ENCODE peak calls at places on chromosome 2, in nine cellular contexts. V is tibial artery; D is endothelial cell of umbilical vein; E is esophagus squamous epithelium; B is spleen; G is CD4-positive, alpha-beta T cell; T is GM23248; F is aorta; K is SJSA1. O is an unnamed sample. For H3K9me3, the result is how much of the 10 kb centered on the place peaks cover.

GRCh38 chr2:70977605-70978205 is 725 bp upstream of the ANKRD53 start:
- DNase-seq in F (no peak), G (no peak), E (no peak), B (peak), V (peak), T (peak), K (no peak), D (peak), O (no peak)

GRCh38 chr2:40101076-40101688 is 322.1 kb upstream of the THUMPD2 start:
- DNase-seq in V (no peak), F (no peak), T (peak), B (no peak), G (no peak), D (no peak), K (peak), E (no peak), O (no peak)

GRCh38 chr2:21195326-21195725 is 71.6 kb downstream of the TDRD15 start:
- DNase-seq in G (no peak), V (no peak), E (no peak), K (no peak), D (no peak), B (no peak), F (no peak), T (no peak), O (no peak)

GRCh38 chr2:120684691-120685402 is 50.8 kb upstream of the GLI2 start:
- DNase-seq in T (peak), G (no peak), K (no peak), B (peak), V (no peak), F (no peak), E (no peak), D (no peak), O (peak)

GRCh38 chr2:136932700-136933099 is 167.4 kb downstream of the THSD7B start:
- DNase-seq in F (no peak), D (peak), B (no peak), K (peak), T (peak), E (no peak), V (no peak), G (no peak), O (no peak)

GRCh38 chr2:50724837-50725236 is 307.1 kb downstream of the NRXN1 start:
- DNase-seq in K (no peak), V (no peak), B (no peak), F (no peak), G (no peak), E (no peak), D (no peak), T (no peak), O (no peak)

GRCh38 chr2:68889500-68889899 is 18.3 kb upstream of the BMP10 start:
- DNase-seq in E (no peak), V (no peak), B (no peak), T (no peak), F (no peak), K (no peak), G (no peak), D (no peak), O (peak)

GRCh38 chr2:119062652-119063051 is 95.9 kb downstream of the C1QL2 start:
- DNase-seq in K (no peak), T (no peak), D (no peak), G (no peak), B (no peak), E (no peak), V (no peak), F (no peak), O (no peak)

GRCh38 chr2:131042161-131042775 is 51.0 kb downstream of the FAM168B start:
- DNase-seq in E (no peak), K (no peak), B (no peak), V (no peak), D (no peak), G (no peak), F (no peak), T (peak), O (no peak)

GRCh38 chr2:203533696-203534471 is 1.2 kb downstream of the RAPH1 start:
- DNase-seq in E (no peak), B (no peak), K (peak), G (no peak), D (peak), T (peak), F (no peak), V (no peak), O (no peak)

GRCh38 chr2:69384618-69385081 is 2.4 kb downstream of the GFPT1 start:
- DNase-seq in G (no peak), T (peak), D (no peak), B (no peak), K (no peak), V (no peak), F (no peak), E (no peak), O (no peak)

GRCh38 chr2:11688222-11689069 is 18.5 kb upstream of the NTSR2 start:
- DNase-seq in D (peak), T (peak), F (peak), B (peak), G (peak), V (peak), K (peak), E (peak), O (peak)

GRCh38 chr2:51483720-51484119 is 451.8 kb upstream of the NRXN1 start:
- DNase-seq in G (no peak), T (no peak), F (no peak), B (no peak), D (no peak), E (no peak), K (no peak), V (no peak), O (no peak)

GRCh38 chr2:37109523-37109922 is 25.2 kb downstream of the GPATCH11 start:
- DNase-seq in G (no peak), D (no peak), V (no peak), T (no peak), F (no peak), B (no peak), E (no peak), K (no peak), O (no peak)

GRCh38 chr2:53535234-53535867 is 232.3 kb upstream of the CHAC2 start:
- DNase-seq in G (no peak), T (no peak), E (no peak), D (no peak), V (no peak), K (no peak), F (no peak), B (no peak), O (no peak)

GRCh38 chr2:100470182-100470581 is at the start of gene NMS:
- DNase-seq in B (no peak), K (no peak), G (no peak), E (no peak), F (no peak), T (no peak), V (no peak), D (no peak), O (no peak)

GRCh38 chr2:68839260-68839833 is 31.9 kb downstream of the BMP10 start:
- DNase-seq in E (no peak), F (no peak), G (no peak), K (no peak), D (no peak), T (peak), V (no peak), B (no peak), O (no peak)

GRCh38 chr2:86045541-86045940 is 60.1 kb downstream of the POLR1A start:
- DNase-seq in F (no peak), D (peak), G (no peak), K (no peak), E (no peak), B (no peak), T (no peak), V (no peak), O (no peak)

GRCh38 chr2:72112981-72113846 is 34.4 kb downstream of the CYP26B1 start:
- DNase-seq in K (no peak), D (no peak), B (no peak), E (no peak), F (no peak), G (no peak), V (no peak), T (peak), O (no peak)

GRCh38 chr2:122480381-122481243 is 725.2 kb downstream of the TSN start:
- DNase-seq in E (no peak), G (no peak), D (no peak), T (no peak), B (peak), K (no peak), V (no peak), F (no peak), O (peak)

GRCh38 chr2:85935746-85936208 is 47.0 kb upstream of the ST3GAL5 start:
- DNase-seq in E (no peak), K (peak), B (no peak), D (peak), F (no peak), T (peak), V (no peak), G (no peak), O (no peak)

GRCh38 chr2:57497489-57498096 is 549.0 kb upstream of the VRK2 start:
- DNase-seq in E (no peak), B (no peak), T (peak), F (no peak), D (peak), V (no peak), G (no peak), K (peak), O (no peak)

GRCh38 chr2:55047677-55048299 is 2.5 kb downstream of the RTN4 start:
- DNase-seq in E (no peak), D (peak), F (no peak), T (peak), V (no peak), B (no peak), G (no peak), K (peak), O (no peak)

GRCh38 chr2:200575957-200576356 is 9.9 kb upstream of the AOX1 start:
- DNase-seq in G (no peak), V (no peak), K (no peak), B (no peak), T (peak), F (no peak), E (no peak), D (peak), O (no peak)

GRCh38 chr2:59713577-59713976 is 839.9 kb downstream of the BCL11A start:
- DNase-seq in E (no peak), V (no peak), T (no peak), D (no peak), K (no peak), G (no peak), B (no peak), F (no peak), O (no peak)

GRCh38 chr2:74405994-74406583 is 15.3 kb downstream of the C2orf81 start:
- DNase-seq in D (no peak), E (no peak), G (no peak), V (no peak), K (peak), B (no peak), F (no peak), T (no peak), O (no peak)

GRCh38 chr2:226136739-226137138 is 662.9 kb downstream of the IRS1 start:
- DNase-seq in T (no peak), F (no peak), G (no peak), K (no peak), D (no peak), V (no peak), B (peak), E (no peak), O (no peak)

GRCh38 chr2:207073791-207074678 is 91.7 kb downstream of the KLF7 start:
- DNase-seq in B (no peak), E (no peak), K (no peak), T (peak), F (peak), D (peak), V (no peak), G (peak), O (no peak)

GRCh38 chr2:60550151-60550983 is 3.1 kb downstream of the BCL11A start:
- DNase-seq in D (peak), V (no peak), G (no peak), T (peak), B (peak), E (peak), K (peak), F (peak), O (peak)

GRCh38 chr2:112692914-112693313 is 27.9 kb upstream of the NT5DC4 start:
- DNase-seq in G (no peak), T (peak), E (no peak), B (no peak), K (no peak), D (no peak), V (no peak), F (no peak), O (no peak)

GRCh38 chr2:230267059-230267458 is 41.5 kb downstream of the SP140 start:
- DNase-seq in G (no peak), B (no peak), E (no peak), F (no peak), K (no peak), V (no peak), D (no peak), T (no peak), O (no peak)

GRCh38 chr2:13193075-13193474 is 476.3 kb downstream of the TRIB2 start:
- DNase-seq in T (no peak), G (no peak), V (no peak), E (no peak), B (no peak), D (no peak), K (no peak), F (no peak), O (no peak)

GRCh38 chr2:217035967-217036366 is 176.1 kb upstream of the TNP1 start:
- DNase-seq in F (peak), G (no peak), T (peak), D (no peak), E (no peak), K (no peak), B (no peak), V (peak), O (peak)

GRCh38 chr2:215950009-215950408 is 63.3 kb downstream of the MREG start:
- DNase-seq in F (no peak), E (no peak), K (peak), G (no peak), B (no peak), T (peak), V (no peak), D (peak), O (no peak)

GRCh38 chr2:237403024-237403882 is 10.7 kb downstream of the COL6A3 start:
- DNase-seq in G (no peak), B (no peak), D (no peak), T (peak), K (no peak), F (no peak), V (no peak), E (no peak), O (no peak)

GRCh38 chr2:55048925-55049793 is 1.1 kb downstream of the RTN4 start:
- DNase-seq in T (peak), E (peak), D (peak), G (peak), K (peak), V (peak), B (peak), F (peak), O (peak)

GRCh38 chr2:61470122-61470951 is 550 bp downstream of the USP34 start:
- DNase-seq in V (peak), E (peak), G (peak), T (peak), D (peak), F (peak), B (peak), K (peak), O (peak)

GRCh38 chr2:138356178-138356577 is 145.4 kb upstream of the SPOPL start:
- DNase-seq in B (no peak), G (no peak), E (no peak), V (no peak), T (peak), F (no peak), K (no peak), D (peak), O (no peak)

GRCh38 chr2:191014653-191015020 is 666 bp upstream of the STAT1 start:
- DNase-seq in E (no peak), V (no peak), T (no peak), B (no peak), K (no peak), F (no peak), G (no peak), D (no peak), O (no peak)

GRCh38 chr2:29518988-29519925 is 402.1 kb downstream of the ALK start:
- DNase-seq in B (no peak), K (no peak), D (no peak), E (no peak), V (no peak), T (peak), G (no peak), F (no peak), O (no peak)

DNA sequence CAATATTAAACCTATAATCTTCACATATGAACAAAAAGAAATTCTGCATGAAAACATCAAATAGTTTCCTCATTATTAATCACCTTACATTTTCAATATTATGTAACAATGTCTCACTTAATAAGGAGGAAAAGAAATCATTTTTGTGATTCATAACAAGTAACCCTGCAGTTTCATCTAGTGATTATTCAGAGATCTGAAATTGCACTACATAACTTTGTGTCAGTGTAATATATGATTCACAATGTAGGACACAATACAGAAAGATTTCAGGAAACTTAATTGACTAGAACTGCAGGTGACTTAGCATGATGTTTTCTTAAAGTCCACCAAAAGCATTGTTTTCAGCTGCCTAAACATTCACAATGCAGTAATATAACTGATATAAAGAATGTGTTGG is 366.4 kb downstream of the FSIP2 start:
- DNase-seq in K (no peak), E (no peak), V (no peak), T (peak), B (no peak), G (no peak), F (no peak), D (peak), O (no peak)
- H3K9me3 ChIP-seq in K (under half), E (under half), V (under half), T (under half), B (under half), G (under half), F (under half), D (under half), O (under half)

DNA sequence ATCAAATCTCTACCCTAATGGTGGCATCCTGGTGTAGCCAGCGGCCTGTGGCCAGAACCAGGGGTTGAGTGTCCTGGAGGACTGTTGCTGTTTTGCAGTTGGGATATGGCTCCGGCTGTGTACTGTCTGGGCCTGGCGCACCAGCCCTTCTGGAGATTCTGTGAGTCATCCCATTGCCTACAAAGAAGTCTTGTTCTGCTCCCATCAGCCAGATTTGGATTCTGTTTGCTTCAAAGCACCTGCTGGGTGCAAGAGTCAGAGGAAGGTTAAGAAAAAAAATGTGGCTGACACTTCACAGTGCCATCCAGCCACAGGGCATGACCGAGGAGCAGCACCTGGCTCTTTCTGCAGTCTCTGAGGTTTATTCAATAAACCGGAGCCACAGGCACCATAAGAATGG is 41.0 kb upstream of the ASAP2 start:
- DNase-seq in B (no peak), G (no peak), K (no peak), E (no peak), V (no peak), T (peak), D (no peak), F (no peak), O (no peak)
- H3K27ac ChIP-seq in B (no peak), G (no peak), K (no peak), E (peak), V (peak), T (no peak), D (no peak), F (no peak), O (no peak)

DNA sequence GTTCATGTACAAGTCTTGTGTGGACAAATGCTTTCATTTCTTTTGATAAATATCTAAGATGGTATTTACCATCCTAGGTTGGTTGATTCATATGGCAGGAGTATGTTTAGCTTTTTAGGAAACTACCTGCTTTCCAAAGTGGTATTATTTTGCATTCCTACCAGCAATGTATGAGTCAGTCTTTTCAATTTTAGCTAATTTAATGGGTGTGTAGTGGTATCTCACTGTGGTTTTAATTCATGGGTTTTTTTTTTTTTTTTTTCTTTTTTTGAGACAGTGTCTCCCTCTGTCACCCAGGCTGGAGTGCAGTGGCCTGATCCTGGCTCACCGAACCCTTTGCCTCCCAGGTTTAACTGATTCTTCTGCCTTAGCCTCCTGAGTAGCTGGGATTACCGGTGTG is 4.2 kb downstream of the ZNF512 start:
- DNase-seq in B (no peak), G (no peak), D (no peak), V (no peak), T (no peak), K (no peak), F (no peak), E (no peak), O (no peak)
- H3K9me3 ChIP-seq in B (under half), G (under half), D (under half), V (under half), T (under half), K (under half), F (under half), E (under half), O (under half)

GRCh38 chr2:105857076-105857740 is 112.5 kb downstream of the NCK2 start:
- DNase-seq in D (no peak), K (no peak), V (no peak), B (no peak), F (no peak), E (no peak), G (no peak), T (no peak), O (no peak)
- H3K27ac ChIP-seq in D (no peak), K (no peak), V (no peak), B (peak), F (no peak), E (peak), G (peak), T (no peak), O (no peak)

GRCh38 chr2:2872309-2872617 is 505.4 kb downstream of the EIPR1 start:
- DNase-seq in T (no peak), K (no peak), B (no peak), V (no peak), G (no peak), D (no peak), E (no peak), F (no peak), O (no peak)
- H3K9me3 ChIP-seq in T (under half), K (under half), B (under half), V (under half), G (under half), D (under half), E (under half), F (under half), O (under half)

GRCh38 chr2:223008162-223008561 is 43.8 kb upstream of the KCNE4 start:
- DNase-seq in F (no peak), B (no peak), V (no peak), D (no peak), G (no peak), T (peak), K (peak), E (no peak), O (no peak)

GRCh38 chr2:223007531-223007930 is 44.5 kb upstream of the KCNE4 start:
- DNase-seq in G (no peak), K (peak), F (no peak), E (no peak), B (no peak), D (no peak), V (no peak), T (peak), O (no peak)

GRCh38 chr2:223010641-223011040 is 41.3 kb upstream of the KCNE4 start:
- DNase-seq in T (peak), D (no peak), G (no peak), F (no peak), E (no peak), B (no peak), V (no peak), K (no peak), O (no peak)

GRCh38 chr2:223012291-223012690 is 39.7 kb upstream of the KCNE4 start:
- DNase-seq in G (no peak), B (no peak), F (no peak), D (no peak), E (no peak), T (no peak), V (no peak), K (no peak), O (no peak)

DNA sequence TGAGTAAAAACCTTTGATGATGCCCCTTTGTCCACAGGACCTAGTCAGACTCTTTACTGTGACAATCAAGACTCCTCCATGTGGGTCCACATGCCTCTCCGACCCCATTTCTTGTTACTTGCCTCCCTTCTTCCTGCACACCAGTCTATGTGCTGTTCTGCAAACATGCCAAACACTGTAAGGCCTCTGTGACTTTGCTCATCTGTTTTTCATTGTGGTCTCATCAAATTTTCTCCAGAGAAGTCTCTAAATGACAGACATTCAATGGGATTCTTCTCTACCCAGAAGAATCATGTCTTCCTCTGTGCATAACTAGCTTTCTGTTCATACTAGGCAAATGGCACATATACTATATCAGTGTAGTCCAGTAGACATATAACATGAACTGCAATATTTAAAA is 43.1 kb upstream of the KCNE4 start:
- DNase-seq in E (no peak), G (no peak), V (no peak), B (no peak), D (no peak), T (peak), F (no peak), K (no peak), O (no peak)
- H3K27ac ChIP-seq in E (no peak), G (no peak), V (no peak), B (no peak), D (no peak), T (no peak), F (no peak), K (no peak), O (no peak)